ENCODE peak calls at places on chromosomes 7 and 10, in five cellular contexts. Q is IMR-90; A is DMS 273 treated with DMSO at 0.1 percent for 48 hours; N is neural crest cell; D is stimulated activated CD4-positive, alpha-beta T cell treated with anti-CD3 and anti-CD28 coated beads, Interleukin-2, amount 100 ng/mL, for 48 hours. M is an unnamed sample.

GRCh38 chr7:41114166-41114565 is 588.7 kb downstream of the INHBA start:
- DNase-seq in Q (peak; percentile 94), A (peak; percentile 31), N (no peak), D (no peak), M (no peak)

GRCh38 chr10:61970182-61971015 is 68.9 kb downstream of the ARID5B start:
- DNase-seq in Q (no peak), A (no peak), N (no peak), D (no peak), M (no peak)

GRCh38 chr10:125812128-125812527 is 10.9 kb downstream of the UROS start:
- DNase-seq in Q (peak; percentile 58), A (no peak), N (no peak), D (no peak), M (no peak)

GRCh38 chr7:105205592-105206211 is 183.0 kb downstream of the SRPK2 start:
- DNase-seq in Q (no peak), A (no peak), N (no peak), D (peak; percentile 36), M (no peak)

GRCh38 chr10:132645630-132646442 is 108.2 kb downstream of the INPP5A start:
- DNase-seq in Q (no peak), A (no peak), N (no peak), D (no peak), M (no peak)

GRCh38 chr7:70598976-70599375 is 533.0 kb upstream of the GALNT17 start:
- DNase-seq in Q (no peak), A (no peak), N (no peak), D (no peak), M (no peak)

GRCh38 chr7:101134399-101134980 is 7.6 kb downstream of the SERPINE1 start:
- DNase-seq in Q (no peak), A (no peak), N (no peak), D (no peak), M (peak; percentile 20)

GRCh38 chr7:50509459-50509858 is 55.7 kb downstream of the DDC start:
- DNase-seq in Q (no peak), A (no peak), N (no peak), D (no peak), M (no peak)

GRCh38 chr10:24952146-24952700 is at the start of gene PRTFDC1:
- DNase-seq in Q (no peak), A (no peak), N (peak; percentile 56), D (peak; percentile 14), M (peak; percentile 83)

GRCh38 chr7:14332155-14332554 is 342.7 kb upstream of the ETV1 start:
- DNase-seq in Q (peak; percentile 10), A (no peak), N (no peak), D (no peak), M (no peak)

GRCh38 chr7:90401989-90402388 is 1.3 kb upstream of the CLDN12 start:
- DNase-seq in Q (peak; percentile 37), A (peak; percentile 99), N (no peak), D (no peak), M (no peak)

GRCh38 chr7:75695036-75695435 is 43.7 kb downstream of the HIP1 start:
- DNase-seq in Q (no peak), A (peak; percentile 43), N (no peak), D (no peak), M (no peak)

GRCh38 chr7:130844811-130845580 is 111.0 kb upstream of the KLF14 start:
- DNase-seq in Q (peak; percentile 56), A (no peak), N (no peak), D (no peak), M (no peak)

GRCh38 chr10:89392974-89393373 is 551 bp downstream of the IFIT1 start:
- DNase-seq in Q (peak; percentile 92), A (no peak), N (no peak), D (no peak), M (no peak)

GRCh38 chr10:119370046-119370770 is 162.8 kb downstream of the GRK5 start:
- DNase-seq in Q (peak; percentile 90), A (no peak), N (no peak), D (no peak), M (no peak)

GRCh38 chr7:54860003-54860775 is 101.2 kb upstream of the SEC61G start:
- DNase-seq in Q (peak; percentile 31), A (no peak), N (no peak), D (no peak), M (no peak)

GRCh38 chr10:43054593-43054992 is 22.3 kb upstream of the RET start:
- DNase-seq in Q (no peak), A (no peak), N (no peak), D (no peak), M (no peak)